ENCODE peak calls at places on chromosomes 2 and 18, in eight cellular contexts. P, D, W, C, B, U, A and S are unnamed samples.
A peak's percentile ranks its signal among the peaks of the same experiment; 100 is the strongest.

GRCh38 chr18:48649231-48649630 is 110.4 kb downstream of the CTIF start:
- DNase-seq in P (no peak), D (no peak), W (no peak), C (no peak), B (no peak), U (no peak), A (no peak), S (no peak)

GRCh38 chr18:45588284-45588683 is 27.0 kb upstream of the SLC14A2 start:
- DNase-seq in P (no peak), D (no peak), W (no peak), C (no peak), B (no peak), U (no peak), A (no peak), S (no peak)

GRCh38 chr18:12722731-12723130 is 19.9 kb downstream of the PSMG2 start:
- DNase-seq in P (no peak), D (no peak), W (no peak), C (no peak), B (no peak), U (no peak), A (no peak), S (no peak)

GRCh38 chr2:86335865-86336321 is 1.5 kb downstream of the REEP1 start:
- DNase-seq in P (peak; percentile 62), D (no peak), W (no peak), C (no peak), B (no peak), U (no peak), A (no peak), S (no peak)

GRCh38 chr2:225893151-225893550 is 493.6 kb downstream of the NYAP2 start:
- DNase-seq in P (no peak), D (no peak), W (no peak), C (no peak), B (no peak), U (no peak), A (no peak), S (no peak)

GRCh38 chr2:132275396-132275795 is 113.6 kb upstream of the ANKRD30BL start:
- DNase-seq in P (no peak), D (no peak), W (no peak), C (no peak), B (no peak), U (no peak), A (no peak), S (no peak)

GRCh38 chr2:58620127-58620526 is 379.0 kb upstream of the FANCL start:
- DNase-seq in P (no peak), D (no peak), W (no peak), C (no peak), B (no peak), U (no peak), A (no peak), S (no peak)

GRCh38 chr2:131030478-131030971 is 62.7 kb downstream of the FAM168B start:
- DNase-seq in P (no peak), D (peak; percentile 7), W (no peak), C (no peak), B (no peak), U (no peak), A (no peak), S (no peak)

GRCh38 chr2:10449838-10450691 is 1.9 kb upstream of the ODC1 start:
- DNase-seq in P (no peak), D (no peak), W (no peak), C (no peak), B (no peak), U (no peak), A (peak; percentile 82), S (no peak)

GRCh38 chr18:23131693-23132319 is 3.5 kb upstream of the CABLES1 start:
- DNase-seq in P (no peak), D (peak; percentile 56), W (peak; percentile 51), C (peak; percentile 78), B (peak; percentile 43), U (peak; percentile 82), A (no peak), S (peak; percentile 80)
- TF ChIP-seq CTCF in P (peak; percentile 93), D (peak; percentile 90), W (peak; percentile 69), C (peak; percentile 76), B (peak; percentile 73), U (peak; percentile 81), A (peak; percentile 43), S (peak; percentile 36)

GRCh38 chr2:161975813-161976160 is 98.2 kb downstream of the DPP4 start:
- DNase-seq in P (no peak), D (no peak), W (no peak), C (no peak), B (no peak), U (no peak), A (no peak), S (no peak)
- TF ChIP-seq CTCF in P (no peak), D (no peak), W (no peak), C (no peak), B (no peak), U (no peak), A (no peak), S (no peak)

GRCh38 chr2:234430892-234431291 is 66.0 kb downstream of the ARL4C start:
- DNase-seq in P (no peak), D (no peak), W (no peak), C (no peak), B (no peak), U (no peak), A (no peak), S (no peak)

GRCh38 chr2:234429265-234429664 is 67.6 kb downstream of the ARL4C start:
- DNase-seq in P (no peak), D (no peak), W (no peak), C (no peak), B (no peak), U (no peak), A (no peak), S (no peak)

GRCh38 chr2:234436482-234436837 is 60.4 kb downstream of the ARL4C start:
- DNase-seq in P (no peak), D (no peak), W (no peak), C (no peak), B (no peak), U (no peak), A (no peak), S (no peak)

GRCh38 chr2:234435836-234436481 is 60.9 kb downstream of the ARL4C start:
- DNase-seq in P (no peak), D (no peak), W (no peak), C (no peak), B (no peak), U (no peak), A (no peak), S (no peak)

GRCh38 chr2:234433201-234433600 is 63.7 kb downstream of the ARL4C start:
- DNase-seq in P (no peak), D (no peak), W (no peak), C (no peak), B (no peak), U (no peak), A (no peak), S (no peak)
- TF ChIP-seq CTCF in P (no peak), D (no peak), W (no peak), C (no peak), B (no peak), U (no peak), A (no peak), S (no peak)

GRCh38 chr18:59272971-59273935 is at the start of gene RAX:
- DNase-seq in P (peak; percentile 76), D (no peak), W (no peak), C (no peak), B (no peak), U (peak; percentile 78), A (no peak), S (peak; percentile 80)
- TF ChIP-seq CTCF in P (peak; percentile 29), D (no peak), W (no peak), C (no peak), B (no peak), U (peak; percentile 27), A (no peak), S (peak; percentile 16)

GRCh38 chr2:42554392-42554791 is 14.0 kb upstream of the MTA3 start:
- DNase-seq in P (no peak), D (no peak), W (no peak), C (no peak), B (no peak), U (no peak), A (no peak), S (no peak)
- TF ChIP-seq CTCF in P (no peak), D (no peak), W (no peak), C (no peak), B (no peak), U (no peak), A (no peak), S (no peak)

DNA sequence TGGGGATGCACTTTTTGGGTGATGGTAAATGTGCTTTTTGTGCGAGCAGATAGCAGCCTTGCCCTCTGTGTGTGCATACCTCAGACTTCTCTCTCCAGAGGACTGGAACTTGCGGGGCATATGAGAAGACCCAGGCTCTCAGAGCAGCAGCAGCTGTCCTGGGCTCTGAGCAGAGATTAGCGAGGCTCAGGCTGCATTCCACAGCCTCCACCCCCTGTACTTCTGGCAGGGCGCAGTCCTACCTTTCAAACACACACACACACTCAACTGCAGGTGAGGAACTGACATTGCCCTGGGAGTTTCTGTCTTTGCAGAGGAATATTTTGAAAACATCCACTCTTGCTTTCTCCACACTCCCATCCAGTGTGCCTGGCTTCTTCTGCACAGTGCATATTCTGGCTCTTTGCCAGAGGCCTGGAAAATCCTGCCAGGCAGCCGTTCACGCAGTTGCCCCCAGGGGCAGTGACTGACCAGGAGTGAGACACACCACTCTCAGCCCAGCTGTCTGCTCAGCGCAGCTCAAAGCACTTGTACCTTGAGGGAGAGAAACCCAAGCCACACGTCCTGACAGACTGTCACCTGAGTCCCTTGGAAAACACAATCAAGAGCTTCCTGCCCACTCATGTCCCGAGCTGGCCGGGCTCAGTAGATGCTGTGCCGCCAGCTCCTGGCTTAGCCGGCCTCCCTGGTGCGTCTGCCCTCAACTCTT is 460.8 kb downstream of the RNF144A start:
- DNase-seq in P (peak; percentile 75), D (no peak), W (peak; percentile 32), C (no peak), B (peak; percentile 34), U (no peak), A (no peak), S (no peak)
- TF ChIP-seq CTCF in P (peak; percentile 48), D (no peak), W (no peak), C (no peak), B (peak; percentile 13), U (no peak), A (no peak), S (no peak)

GRCh38 chr2:101776172-101777043 is 78.9 kb downstream of the MAP4K4 start:
- DNase-seq in P (peak; percentile 55), D (no peak), W (no peak), C (no peak), B (no peak), U (peak; percentile 39), A (no peak), S (no peak)
- TF ChIP-seq CTCF in P (no peak), D (no peak), W (no peak), C (no peak), B (no peak), U (peak; percentile 57), A (no peak), S (no peak)

GRCh38 chr2:38074775-38075435 is 1.0 kb downstream of the CYP1B1 start:
- DNase-seq in P (peak; percentile 50), D (no peak), W (peak; percentile 40), C (no peak), B (no peak), U (no peak), A (peak; percentile 31), S (peak; percentile 31)
- TF ChIP-seq CTCF in P (no peak), D (no peak), W (no peak), C (no peak), B (no peak), U (no peak), A (no peak), S (no peak)